ENCODE peak calls at places on chromosomes 13 and 19, in six cellular contexts. U is RWPE1; F is WERI-Rb-1; W is caudate nucleus; G is naive thymus-derived CD4-positive, alpha-beta T cell; P is thoracic aorta. T is an unnamed sample.

GRCh38 chr13:80737513-80737912 is 396.6 kb upstream of the SPRY2 start:
- DNase-seq in U (no peak), F (no peak), W (no peak), G (no peak), P (no peak), T (no peak)

GRCh38 chr13:34076943-34077703 is 259.2 kb downstream of the RFC3 start:
- DNase-seq in U (peak), F (no peak), W (no peak), G (no peak), P (no peak), T (no peak)

GRCh38 chr13:105773887-105774538 is 761.4 kb downstream of the EFNB2 start:
- DNase-seq in U (no peak), F (no peak), W (no peak), G (no peak), P (no peak), T (peak)

GRCh38 chr19:16585808-16586476 is 13.7 kb upstream of the SLC35E1 start:
- DNase-seq in U (no peak), F (no peak), W (no peak), G (no peak), P (no peak), T (no peak)

GRCh38 chr13:113509989-113510388 is 19.5 kb upstream of the DCUN1D2 start:
- DNase-seq in U (no peak), F (no peak), W (no peak), G (no peak), P (no peak), T (no peak)

GRCh38 chr19:36605839-36606478 is 846 bp downstream of the ZNF382 start:
- DNase-seq in U (no peak), F (no peak), W (no peak), G (no peak), P (no peak), T (no peak)

GRCh38 chr19:677601-678380 is 1.6 kb downstream of the FSTL3 start:
- DNase-seq in U (peak), F (no peak), W (no peak), G (no peak), P (no peak), T (no peak)

GRCh38 chr13:94248454-94249233 is 230.8 kb downstream of the DCT start:
- DNase-seq in U (no peak), F (no peak), W (no peak), G (no peak), P (no peak), T (no peak)

GRCh38 chr13:98576215-98576945 is 527 bp downstream of the STK24 start:
- DNase-seq in U (peak), F (peak), W (no peak), G (peak), P (no peak), T (peak)

GRCh38 chr19:12331211-12331941 is 2.1 kb downstream of the ZNF563 start:
- DNase-seq in U (no peak), F (peak), W (no peak), G (peak), P (no peak), T (no peak)

GRCh38 chr13:42110410-42111155 is 62.1 kb downstream of the DGKH start:
- DNase-seq in U (peak), F (no peak), W (no peak), G (peak), P (no peak), T (peak)

GRCh38 chr13:77095288-77095687 is 68.3 kb upstream of the FBXL3 start:
- DNase-seq in U (no peak), F (no peak), W (no peak), G (no peak), P (no peak), T (no peak)

GRCh38 chr13:51825681-51826254 is 19.2 kb downstream of the TMEM272 start:
- DNase-seq in U (no peak), F (no peak), W (no peak), G (no peak), P (no peak), T (no peak)

GRCh38 chr19:40754611-40755247 is 3.7 kb downstream of the SNRPA start:
- DNase-seq in U (no peak), F (no peak), W (no peak), G (no peak), P (no peak), T (peak)

GRCh38 chr13:32254416-32254815 is 60.7 kb downstream of the ZAR1L start:
- DNase-seq in U (no peak), F (no peak), W (no peak), G (no peak), P (no peak), T (no peak)

GRCh38 chr19:46746281-46746965 is at the start of gene STRN4:
- DNase-seq in U (peak), F (peak), W (peak), G (peak), P (no peak), T (no peak)

GRCh38 chr13:44426461-44426860 is 52.8 kb downstream of the SERP2 start:
- DNase-seq in U (no peak), F (no peak), W (no peak), G (no peak), P (no peak), T (no peak)

GRCh38 chr13:112813552-112813951 is 123.7 kb downstream of the ATP11A start:
- DNase-seq in U (no peak), F (no peak), W (no peak), G (no peak), P (no peak), T (no peak)

GRCh38 chr19:40322271-40322610 is 26.0 kb downstream of the C19orf47 start:
- DNase-seq in U (no peak), F (no peak), W (no peak), G (no peak), P (no peak), T (no peak)

GRCh38 chr13:94323746-94324408 is 155.6 kb downstream of the DCT start:
- DNase-seq in U (no peak), F (no peak), W (no peak), G (peak), P (no peak), T (no peak)

GRCh38 chr19:32876919-32877285 is 7.3 kb upstream of the SLC7A9 start:
- DNase-seq in U (no peak), F (no peak), W (no peak), G (no peak), P (no peak), T (no peak)

GRCh38 chr19:51271015-51271600 is 20.2 kb downstream of the SIGLECL1 start:
- DNase-seq in U (no peak), F (no peak), W (no peak), G (no peak), P (no peak), T (no peak)

GRCh38 chr13:91726666-91727065 is 328.2 kb downstream of the GPC5 start:
- DNase-seq in U (no peak), F (no peak), W (no peak), G (no peak), P (no peak), T (no peak)

GRCh38 chr19:49689133-49690072 is at the start of gene ADM5:
- DNase-seq in U (no peak), F (peak), W (peak), G (peak), P (no peak), T (peak)
- H3K27ac ChIP-seq in U (peak), F (peak), W (peak), G (peak), P (peak), T (peak)

GRCh38 chr13:102838982-102839381 is 6.8 kb upstream of the ERCC5 start:
- DNase-seq in U (no peak), F (no peak), W (no peak), G (no peak), P (no peak), T (no peak)
- H3K27ac ChIP-seq in U (no peak), F (no peak), W (no peak), G (no peak), P (no peak), T (no peak)

GRCh38 chr19:53431399-53432087 is at the start of gene ZNF761:
- DNase-seq in U (peak), F (peak), W (peak), G (peak), P (peak), T (peak)
- H3K27ac ChIP-seq in U (peak), F (peak), W (peak), G (peak), P (peak), T (peak)

DNA sequence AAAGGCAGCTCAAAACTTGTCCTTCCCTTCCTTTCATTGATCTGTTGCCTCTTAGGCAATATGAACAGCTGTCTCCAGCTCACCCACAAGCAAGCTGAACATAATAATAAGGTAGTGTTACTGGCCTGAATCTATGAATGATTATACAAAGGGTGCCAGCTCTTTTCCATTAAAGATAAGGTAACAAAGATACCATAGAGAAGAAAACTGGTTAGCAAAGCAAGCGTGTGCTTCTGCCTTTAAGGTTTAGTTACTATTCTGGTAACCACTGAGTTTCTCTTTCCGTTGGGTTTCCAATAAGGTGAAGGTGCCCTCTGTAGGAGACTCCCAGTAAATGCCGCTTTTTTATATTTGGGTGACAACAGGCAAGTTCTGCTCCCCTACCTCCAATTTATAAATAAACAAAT is 12.1 kb upstream of the DACH1 start:
- DNase-seq in U (no peak), F (peak), W (no peak), G (peak), P (no peak), T (no peak)
- H3K27ac ChIP-seq in U (no peak), F (peak), W (no peak), G (no peak), P (no peak), T (no peak)

GRCh38 chr19:10766049-10766623 is 48.3 kb downstream of the DNM2 start:
- DNase-seq in U (no peak), F (no peak), W (no peak), G (no peak), P (no peak), T (no peak)
- H3K27ac ChIP-seq in U (peak), F (no peak), W (peak), G (peak), P (peak), T (peak)

GRCh38 chr19:18905058-18905456 is 9.1 kb upstream of the CERS1 start:
- DNase-seq in U (no peak), F (no peak), W (no peak), G (no peak), P (no peak), T (peak)
- H3K27ac ChIP-seq in U (peak), F (no peak), W (peak), G (no peak), P (no peak), T (no peak)

GRCh38 chr13:26019881-26020535 is 31.8 kb downstream of the SHISA2 start:
- DNase-seq in U (no peak), F (no peak), W (no peak), G (no peak), P (no peak), T (no peak)
- H3K27ac ChIP-seq in U (no peak), F (no peak), W (no peak), G (no peak), P (no peak), T (peak)

DNA sequence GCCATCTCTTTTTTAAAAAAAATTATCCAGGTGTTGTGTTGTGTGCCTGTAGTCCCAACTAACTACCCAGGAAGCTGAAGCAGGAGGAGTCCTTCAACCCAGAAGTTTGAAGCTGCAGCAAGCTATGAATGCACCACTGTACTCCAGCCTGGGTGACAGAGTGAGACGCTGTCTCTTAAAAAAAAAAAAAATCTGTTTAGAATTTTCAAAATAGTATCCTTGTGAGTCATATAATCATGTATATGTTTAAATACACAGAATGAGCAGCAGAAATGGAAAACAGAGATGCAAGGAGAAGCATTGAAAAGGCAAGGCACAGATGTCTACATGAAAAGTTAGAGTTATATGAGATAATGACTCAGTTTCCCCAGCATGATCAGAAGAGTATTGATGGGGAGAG is 31.2 kb downstream of the SYDE1 start:
- DNase-seq in U (no peak), F (no peak), W (no peak), G (no peak), P (no peak), T (no peak)
- H3K27ac ChIP-seq in U (no peak), F (no peak), W (no peak), G (no peak), P (no peak), T (no peak)

DNA sequence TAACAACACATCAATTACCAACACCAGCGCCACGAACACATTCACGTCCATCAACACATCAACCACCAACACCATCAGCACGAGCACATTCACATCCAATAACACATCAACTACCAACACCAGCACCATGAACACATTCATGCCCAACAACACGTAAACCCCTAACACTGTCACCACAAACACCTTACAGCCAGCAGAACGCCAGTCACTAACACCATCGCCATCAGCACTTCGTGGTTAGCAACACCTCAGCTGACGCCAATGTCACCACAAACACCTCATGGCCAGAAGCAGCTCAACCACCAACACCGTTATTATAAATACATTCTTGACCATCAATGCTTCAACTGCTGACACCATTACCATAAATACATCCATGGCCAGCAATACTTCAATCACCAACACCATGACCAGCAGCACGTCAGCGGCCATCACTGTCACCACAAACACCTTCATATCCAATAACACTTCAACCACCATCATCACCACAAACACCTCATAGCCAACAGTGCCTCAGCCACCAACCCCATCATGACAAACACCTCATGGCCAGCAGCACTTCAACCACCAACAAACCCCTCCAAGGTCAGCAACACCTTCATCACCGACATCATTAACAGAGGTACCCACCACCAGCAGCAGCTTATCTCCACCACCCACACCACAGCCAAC is 9.4 kb downstream of the FCER2 start:
- DNase-seq in U (no peak), F (no peak), W (no peak), G (no peak), P (no peak), T (no peak)
- H3K27ac ChIP-seq in U (no peak), F (no peak), W (no peak), G (no peak), P (no peak), T (no peak)

GRCh38 chr19:8577247-8577646 is at the start of gene MYO1F:
- DNase-seq in U (no peak), F (no peak), W (no peak), G (no peak), P (no peak), T (no peak)

GRCh38 chr19:8576273-8576993 is 809 bp downstream of the MYO1F start:
- DNase-seq in U (no peak), F (no peak), W (no peak), G (no peak), P (no peak), T (no peak)

GRCh38 chr19:8575467-8575997 is 1.7 kb downstream of the MYO1F start:
- DNase-seq in U (peak), F (no peak), W (no peak), G (peak), P (no peak), T (no peak)

GRCh38 chr19:8571006-8571411 is 6.2 kb downstream of the MYO1F start:
- DNase-seq in U (no peak), F (no peak), W (no peak), G (peak), P (no peak), T (no peak)

GRCh38 chr19:8573316-8573715 is 3.9 kb downstream of the MYO1F start:
- DNase-seq in U (no peak), F (no peak), W (no peak), G (no peak), P (no peak), T (no peak)
- H3K27ac ChIP-seq in U (no peak), F (no peak), W (no peak), G (no peak), P (no peak), T (no peak)